ENCODE peak calls at places on chromosome 4, in four cellular contexts. One of them, this sample, is unnamed.

GRCh38 chr4:60201052-60201673 is 999.0 kb upstream of the ADGRL3 start:
- DNase-seq in left ventricle myocardium inferior: no peak
- DNase-seq in CD8-positive, alpha-beta T cell: no peak
- DNase-seq in brain microvascular endothelial cell: peak
- DNase-seq in this sample: peak

GRCh38 chr4:184265566-184266351 is 48.1 kb upstream of the ENPP6 start:
- DNase-seq in left ventricle myocardium inferior: no peak
- DNase-seq in CD8-positive, alpha-beta T cell: no peak
- DNase-seq in brain microvascular endothelial cell: peak
- DNase-seq in this sample: no peak

GRCh38 chr4:176745902-176746301 is 46.8 kb downstream of the VEGFC start:
- DNase-seq in left ventricle myocardium inferior: no peak
- DNase-seq in CD8-positive, alpha-beta T cell: no peak
- DNase-seq in brain microvascular endothelial cell: no peak
- DNase-seq in this sample: no peak

GRCh38 chr4:139861471-139861870 is 195.9 kb downstream of the MGST2 start:
- DNase-seq in left ventricle myocardium inferior: no peak
- DNase-seq in CD8-positive, alpha-beta T cell: no peak
- DNase-seq in brain microvascular endothelial cell: no peak
- DNase-seq in this sample: no peak

GRCh38 chr4:14452001-14452400 is 550.3 kb upstream of the CPEB2 start:
- DNase-seq in left ventricle myocardium inferior: no peak
- DNase-seq in CD8-positive, alpha-beta T cell: no peak
- DNase-seq in brain microvascular endothelial cell: no peak
- DNase-seq in this sample: no peak

GRCh38 chr4:105277702-105278101 is 131.0 kb downstream of the TET2 start:
- DNase-seq in left ventricle myocardium inferior: no peak
- DNase-seq in CD8-positive, alpha-beta T cell: no peak
- DNase-seq in brain microvascular endothelial cell: no peak
- DNase-seq in this sample: no peak

GRCh38 chr4:100694467-100694866 is 176.6 kb upstream of the EMCN start:
- DNase-seq in left ventricle myocardium inferior: no peak
- DNase-seq in CD8-positive, alpha-beta T cell: no peak
- DNase-seq in brain microvascular endothelial cell: no peak
- DNase-seq in this sample: no peak

GRCh38 chr4:139416073-139416673 is 37.7 kb upstream of the RAB33B start:
- DNase-seq in left ventricle myocardium inferior: no peak
- DNase-seq in CD8-positive, alpha-beta T cell: no peak
- DNase-seq in brain microvascular endothelial cell: peak
- DNase-seq in this sample: peak

GRCh38 chr4:173192375-173193162 is 24.0 kb downstream of the GALNT7 start:
- DNase-seq in left ventricle myocardium inferior: no peak
- DNase-seq in CD8-positive, alpha-beta T cell: no peak
- DNase-seq in brain microvascular endothelial cell: no peak
- DNase-seq in this sample: no peak

GRCh38 chr4:185587444-185588161 is 52.3 kb upstream of the PDLIM3 start:
- DNase-seq in left ventricle myocardium inferior: no peak
- DNase-seq in CD8-positive, alpha-beta T cell: peak
- DNase-seq in brain microvascular endothelial cell: no peak
- DNase-seq in this sample: no peak

GRCh38 chr4:11542952-11543351 is 114.3 kb upstream of the HS3ST1 start:
- DNase-seq in left ventricle myocardium inferior: no peak
- DNase-seq in CD8-positive, alpha-beta T cell: no peak
- DNase-seq in brain microvascular endothelial cell: no peak
- DNase-seq in this sample: no peak

GRCh38 chr4:48445704-48446103 is 37.4 kb upstream of the SLC10A4 start:
- DNase-seq in left ventricle myocardium inferior: no peak
- DNase-seq in CD8-positive, alpha-beta T cell: no peak
- DNase-seq in brain microvascular endothelial cell: no peak
- DNase-seq in this sample: no peak

GRCh38 chr4:2685541-2685940 is 70.6 kb downstream of the TNIP2 start:
- DNase-seq in left ventricle myocardium inferior: no peak
- DNase-seq in CD8-positive, alpha-beta T cell: no peak
- DNase-seq in brain microvascular endothelial cell: no peak
- DNase-seq in this sample: no peak

GRCh38 chr4:76525751-76526150 is 90.7 kb downstream of the SHROOM3 start:
- DNase-seq in left ventricle myocardium inferior: no peak
- DNase-seq in CD8-positive, alpha-beta T cell: no peak
- DNase-seq in brain microvascular endothelial cell: no peak
- DNase-seq in this sample: no peak
- TF ChIP-seq CTCF in left ventricle myocardium inferior: no peak
- TF ChIP-seq CTCF in CD8-positive, alpha-beta T cell: no peak
- TF ChIP-seq CTCF in brain microvascular endothelial cell: no peak
- TF ChIP-seq CTCF in this sample: no peak

GRCh38 chr4:10106421-10107039 is 10.1 kb downstream of the WDR1 start:
- DNase-seq in left ventricle myocardium inferior: no peak
- DNase-seq in CD8-positive, alpha-beta T cell: peak
- DNase-seq in brain microvascular endothelial cell: peak
- DNase-seq in this sample: no peak

GRCh38 chr4:10108391-10108790 is 8.2 kb downstream of the WDR1 start:
- DNase-seq in left ventricle myocardium inferior: no peak
- DNase-seq in CD8-positive, alpha-beta T cell: no peak
- DNase-seq in brain microvascular endothelial cell: no peak
- DNase-seq in this sample: no peak

GRCh38 chr4:10105920-10106319 is 10.7 kb downstream of the WDR1 start:
- DNase-seq in left ventricle myocardium inferior: no peak
- DNase-seq in CD8-positive, alpha-beta T cell: no peak
- DNase-seq in brain microvascular endothelial cell: no peak
- DNase-seq in this sample: no peak

GRCh38 chr4:10108818-10109783 is 7.5 kb downstream of the WDR1 start:
- DNase-seq in left ventricle myocardium inferior: no peak
- DNase-seq in CD8-positive, alpha-beta T cell: no peak
- DNase-seq in brain microvascular endothelial cell: no peak
- DNase-seq in this sample: no peak

GRCh38 chr4:10107111-10108091 is 9.2 kb downstream of the WDR1 start:
- DNase-seq in left ventricle myocardium inferior: no peak
- DNase-seq in CD8-positive, alpha-beta T cell: no peak
- DNase-seq in brain microvascular endothelial cell: no peak
- DNase-seq in this sample: no peak
- H3K4me3 ChIP-seq in left ventricle myocardium inferior: peak
- H3K4me3 ChIP-seq in CD8-positive, alpha-beta T cell: no peak
- H3K4me3 ChIP-seq in brain microvascular endothelial cell: no peak
- H3K4me3 ChIP-seq in this sample: no peak

GRCh38 chr4:41216294-41217019 is 2.1 kb upstream of the APBB2 start:
- DNase-seq in left ventricle myocardium inferior: peak
- DNase-seq in CD8-positive, alpha-beta T cell: no peak
- DNase-seq in brain microvascular endothelial cell: no peak
- DNase-seq in this sample: no peak

GRCh38 chr4:41217373-41217772 is 3.0 kb upstream of the APBB2 start:
- DNase-seq in left ventricle myocardium inferior: no peak
- DNase-seq in CD8-positive, alpha-beta T cell: no peak
- DNase-seq in brain microvascular endothelial cell: no peak
- DNase-seq in this sample: no peak

GRCh38 chr4:41218703-41219102 is 4.4 kb upstream of the APBB2 start:
- DNase-seq in left ventricle myocardium inferior: no peak
- DNase-seq in CD8-positive, alpha-beta T cell: no peak
- DNase-seq in brain microvascular endothelial cell: no peak
- DNase-seq in this sample: no peak

GRCh38 chr4:41215969-41216293 is 1.6 kb upstream of the APBB2 start:
- DNase-seq in left ventricle myocardium inferior: no peak
- DNase-seq in CD8-positive, alpha-beta T cell: no peak
- DNase-seq in brain microvascular endothelial cell: no peak
- DNase-seq in this sample: no peak

GRCh38 chr4:41217020-41217333 is 2.6 kb upstream of the APBB2 start:
- DNase-seq in left ventricle myocardium inferior: no peak
- DNase-seq in CD8-positive, alpha-beta T cell: no peak
- DNase-seq in brain microvascular endothelial cell: no peak
- DNase-seq in this sample: no peak
- TF ChIP-seq CTCF in left ventricle myocardium inferior: no peak
- TF ChIP-seq CTCF in CD8-positive, alpha-beta T cell: no peak
- TF ChIP-seq CTCF in brain microvascular endothelial cell: no peak
- TF ChIP-seq CTCF in this sample: no peak

GRCh38 chr4:89055157-89056080 is 1.6 kb downstream of the FAM13A start:
- DNase-seq in left ventricle myocardium inferior: no peak
- DNase-seq in CD8-positive, alpha-beta T cell: no peak
- DNase-seq in brain microvascular endothelial cell: no peak
- DNase-seq in this sample: no peak

GRCh38 chr4:89056292-89056952 is 563 bp downstream of the FAM13A start:
- DNase-seq in left ventricle myocardium inferior: no peak
- DNase-seq in CD8-positive, alpha-beta T cell: no peak
- DNase-seq in brain microvascular endothelial cell: no peak
- DNase-seq in this sample: no peak

GRCh38 chr4:89056953-89057398 is at the start of gene FAM13A:
- DNase-seq in left ventricle myocardium inferior: peak
- DNase-seq in CD8-positive, alpha-beta T cell: no peak
- DNase-seq in brain microvascular endothelial cell: peak
- DNase-seq in this sample: peak

GRCh38 chr4:89049853-89050252 is 7.1 kb downstream of the FAM13A start:
- DNase-seq in left ventricle myocardium inferior: no peak
- DNase-seq in CD8-positive, alpha-beta T cell: no peak
- DNase-seq in brain microvascular endothelial cell: no peak
- DNase-seq in this sample: no peak

DNA sequence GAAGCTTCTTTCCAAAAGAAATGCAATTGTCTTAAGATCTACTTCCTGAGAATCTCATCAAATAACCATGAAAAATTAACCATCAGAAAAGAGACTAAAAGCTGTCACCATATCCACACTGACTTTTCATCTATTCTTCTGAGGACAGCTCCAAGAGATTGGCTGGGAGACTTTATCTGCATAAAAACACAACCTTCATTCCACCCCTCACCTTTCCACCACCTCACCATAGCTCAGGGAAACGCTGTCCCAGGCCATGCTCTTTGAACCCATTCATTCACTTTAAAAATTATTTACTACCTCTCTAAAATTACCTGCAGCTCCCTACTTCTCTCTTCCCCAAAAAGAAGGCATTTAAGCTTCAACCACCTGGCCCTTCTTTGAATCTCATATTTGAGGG is 2.4 kb downstream of the FAM13A start:
- DNase-seq in left ventricle myocardium inferior: no peak
- DNase-seq in CD8-positive, alpha-beta T cell: no peak
- DNase-seq in brain microvascular endothelial cell: no peak
- DNase-seq in this sample: no peak
- H3K4me3 ChIP-seq in left ventricle myocardium inferior: no peak
- H3K4me3 ChIP-seq in CD8-positive, alpha-beta T cell: no peak
- H3K4me3 ChIP-seq in brain microvascular endothelial cell: no peak
- H3K4me3 ChIP-seq in this sample: no peak

GRCh38 chr4:159460408-159460807 is 357.5 kb downstream of the RAPGEF2 start:
- DNase-seq in left ventricle myocardium inferior: no peak
- DNase-seq in CD8-positive, alpha-beta T cell: no peak
- DNase-seq in brain microvascular endothelial cell: no peak
- DNase-seq in this sample: no peak

GRCh38 chr4:159464302-159464701 is 361.4 kb downstream of the RAPGEF2 start:
- DNase-seq in left ventricle myocardium inferior: no peak
- DNase-seq in CD8-positive, alpha-beta T cell: no peak
- DNase-seq in brain microvascular endothelial cell: no peak
- DNase-seq in this sample: no peak

GRCh38 chr4:159463235-159463634 is 360.4 kb downstream of the RAPGEF2 start:
- DNase-seq in left ventricle myocardium inferior: no peak
- DNase-seq in CD8-positive, alpha-beta T cell: no peak
- DNase-seq in brain microvascular endothelial cell: no peak
- DNase-seq in this sample: no peak
- TF ChIP-seq CTCF in left ventricle myocardium inferior: no peak
- TF ChIP-seq CTCF in CD8-positive, alpha-beta T cell: no peak
- TF ChIP-seq CTCF in brain microvascular endothelial cell: peak
- TF ChIP-seq CTCF in this sample: peak

GRCh38 chr4:112127048-112127637 is 18.1 kb upstream of the FAM241A start:
- DNase-seq in left ventricle myocardium inferior: no peak
- DNase-seq in CD8-positive, alpha-beta T cell: no peak
- DNase-seq in brain microvascular endothelial cell: no peak
- DNase-seq in this sample: no peak
- H3K4me3 ChIP-seq in left ventricle myocardium inferior: peak
- H3K4me3 ChIP-seq in CD8-positive, alpha-beta T cell: no peak
- H3K4me3 ChIP-seq in brain microvascular endothelial cell: no peak
- H3K4me3 ChIP-seq in this sample: no peak

GRCh38 chr4:125432078-125432477 is 117.3 kb downstream of the FAT4 start:
- DNase-seq in left ventricle myocardium inferior: peak
- DNase-seq in CD8-positive, alpha-beta T cell: no peak
- DNase-seq in brain microvascular endothelial cell: peak
- DNase-seq in this sample: no peak
- TF ChIP-seq CTCF in left ventricle myocardium inferior: peak
- TF ChIP-seq CTCF in CD8-positive, alpha-beta T cell: no peak
- TF ChIP-seq CTCF in brain microvascular endothelial cell: peak
- TF ChIP-seq CTCF in this sample: peak

DNA sequence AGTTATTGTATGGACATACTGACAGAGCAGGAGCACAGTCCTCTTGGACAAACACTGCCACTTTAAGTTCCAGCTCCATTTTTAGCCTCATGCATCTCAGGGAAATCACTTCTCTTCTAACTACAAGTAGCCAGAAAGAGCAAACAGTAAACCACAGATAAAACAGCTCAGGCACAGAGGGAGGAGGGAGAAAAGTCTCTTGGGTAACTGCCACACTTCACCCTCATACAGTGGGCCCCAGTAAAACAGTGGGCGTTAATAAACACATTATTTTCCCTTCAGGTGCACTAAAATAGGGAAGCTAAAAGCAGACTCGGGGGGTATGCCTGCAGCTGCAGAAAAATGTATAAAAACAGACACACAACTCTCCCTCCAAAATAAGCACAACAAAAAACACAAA is 21.6 kb downstream of the CD38 start:
- DNase-seq in left ventricle myocardium inferior: no peak
- DNase-seq in CD8-positive, alpha-beta T cell: no peak
- DNase-seq in brain microvascular endothelial cell: no peak
- DNase-seq in this sample: no peak
- H3K4me3 ChIP-seq in left ventricle myocardium inferior: no peak
- H3K4me3 ChIP-seq in CD8-positive, alpha-beta T cell: no peak
- H3K4me3 ChIP-seq in brain microvascular endothelial cell: no peak
- H3K4me3 ChIP-seq in this sample: no peak

GRCh38 chr4:23001478-23001877 is 308.7 kb downstream of the GBA3 start:
- DNase-seq in left ventricle myocardium inferior: no peak
- DNase-seq in CD8-positive, alpha-beta T cell: no peak
- DNase-seq in brain microvascular endothelial cell: no peak
- DNase-seq in this sample: no peak

GRCh38 chr4:22999419-22999818 is 306.7 kb downstream of the GBA3 start:
- DNase-seq in left ventricle myocardium inferior: no peak
- DNase-seq in CD8-positive, alpha-beta T cell: no peak
- DNase-seq in brain microvascular endothelial cell: no peak
- DNase-seq in this sample: no peak

GRCh38 chr4:22997358-22998224 is 304.9 kb downstream of the GBA3 start:
- DNase-seq in left ventricle myocardium inferior: no peak
- DNase-seq in CD8-positive, alpha-beta T cell: no peak
- DNase-seq in brain microvascular endothelial cell: no peak
- DNase-seq in this sample: no peak
- TF ChIP-seq CTCF in left ventricle myocardium inferior: no peak
- TF ChIP-seq CTCF in CD8-positive, alpha-beta T cell: no peak
- TF ChIP-seq CTCF in brain microvascular endothelial cell: no peak
- TF ChIP-seq CTCF in this sample: no peak